ENCODE peak calls at places on chromosomes 7 and 10, in ten cellular contexts. K is T-helper 9 cell; B is hepatocyte; Z is activated gamma-delta T cell treated with anti-CD3 and anti-CD28 coated beads, Interleukin-2, amount 50 U/mL, for 16 hours; X is AG08396; P is HT1080; D is mesothelial cell of epicardium; U is activated CD4-positive, CD25-positive, alpha-beta regulatory T cell; J is M059J; A is mucosa of gallbladder. Y is an unnamed sample.

GRCh38 chr7:25389489-25390106 is 161.3 kb upstream of the NPVF start:
- DNase-seq in Z (no peak), A (peak), U (no peak), K (no peak), X (peak), B (peak), P (peak), J (peak), D (no peak), Y (no peak)

GRCh38 chr10:132257271-132257670 is 50.5 kb downstream of the STK32C start:
- DNase-seq in J (peak), Z (peak), U (no peak), D (no peak), A (no peak), X (peak), K (no peak), B (no peak), P (peak), Y (no peak)

GRCh38 chr7:26681819-26682418 is 182.5 kb downstream of the SKAP2 start:
- DNase-seq in B (peak), J (peak), D (no peak), A (no peak), K (no peak), X (peak), Z (no peak), U (no peak), P (peak), Y (peak)

GRCh38 chr7:114269714-114270113 is 144.9 kb upstream of the FOXP2 start:
- DNase-seq in A (no peak), X (no peak), D (no peak), J (no peak), U (no peak), Z (no peak), B (no peak), P (no peak), K (no peak), Y (no peak)

GRCh38 chr7:111473449-111474198 is 88.7 kb downstream of the IMMP2L start:
- DNase-seq in P (no peak), B (no peak), K (no peak), U (no peak), D (no peak), J (no peak), A (no peak), X (no peak), Z (no peak), Y (no peak)

GRCh38 chr7:98922392-98923107 is 44.2 kb downstream of the TRRAP start:
- DNase-seq in Z (no peak), X (peak), U (no peak), J (no peak), B (peak), K (no peak), A (peak), D (no peak), P (no peak), Y (no peak)

GRCh38 chr7:44073664-44074348 is 8.4 kb upstream of the PGAM2 start:
- DNase-seq in D (no peak), U (peak), A (peak), X (peak), Z (peak), K (no peak), B (no peak), P (peak), J (peak), Y (no peak)

GRCh38 chr10:129825221-129825620 is 138.9 kb downstream of the EBF3 start:
- DNase-seq in U (no peak), K (no peak), Z (no peak), J (no peak), X (no peak), B (no peak), D (no peak), P (no peak), A (no peak), Y (no peak)

GRCh38 chr7:40008218-40008815 is 58.3 kb downstream of the CDK13 start:
- DNase-seq in Z (no peak), B (no peak), A (no peak), P (no peak), D (no peak), U (no peak), J (peak), K (no peak), X (peak), Y (no peak)

GRCh38 chr7:131613909-131614308 is 57.5 kb upstream of the PODXL start:
- DNase-seq in B (no peak), K (no peak), P (no peak), X (no peak), U (no peak), J (no peak), A (no peak), D (no peak), Z (no peak), Y (no peak)

GRCh38 chr10:78861456-78862327 is 207.1 kb upstream of the ZMIZ1 start:
- DNase-seq in P (peak), D (no peak), Z (no peak), A (peak), X (no peak), B (peak), J (no peak), K (no peak), U (no peak), Y (no peak)

GRCh38 chr7:111086532-111086931 is 4.4 kb upstream of the LRRN3 start:
- DNase-seq in J (peak), D (no peak), U (no peak), A (no peak), P (no peak), Z (no peak), X (no peak), K (no peak), B (no peak), Y (no peak)

GRCh38 chr10:71268751-71269150 is 50.3 kb upstream of the SLC29A3 start:
- DNase-seq in Z (no peak), X (peak), J (no peak), A (no peak), D (no peak), K (no peak), P (no peak), U (no peak), B (no peak), Y (no peak)

Y was measured in NCI-H1048.